ENCODE peak calls at places on chromosomes 5 and 9, in five cellular contexts. One of them, this sample, is unnamed.

GRCh38 chr5:14406554-14406849 is 175.1 kb upstream of the OTULINL start:
- DNase-seq in IMR-90: peak
- DNase-seq in mesenchymal stem cell: peak
- DNase-seq in neuronal stem cell: no peak
- DNase-seq in H9: no peak
- DNase-seq in this sample: no peak

GRCh38 chr9:32398207-32398606 is 13.8 kb downstream of the ACO1 start:
- DNase-seq in H9: no peak
- DNase-seq in IMR-90: peak
- DNase-seq in neuronal stem cell: no peak
- DNase-seq in mesenchymal stem cell: peak
- DNase-seq in this sample: no peak

GRCh38 chr5:124972703-124973102 is 226.3 kb upstream of the ZNF608 start:
- DNase-seq in neuronal stem cell: no peak
- DNase-seq in H9: peak
- DNase-seq in IMR-90: no peak
- DNase-seq in mesenchymal stem cell: no peak
- DNase-seq in this sample: peak

GRCh38 chr5:126044111-126044668 is 379.0 kb upstream of the GRAMD2B start:
- DNase-seq in neuronal stem cell: peak
- DNase-seq in mesenchymal stem cell: peak
- DNase-seq in IMR-90: peak
- DNase-seq in H9: no peak
- DNase-seq in this sample: peak

GRCh38 chr9:137051145-137051724 is 2.6 kb downstream of the ENTPD2 start:
- DNase-seq in H9: no peak
- DNase-seq in neuronal stem cell: no peak
- DNase-seq in IMR-90: no peak
- DNase-seq in mesenchymal stem cell: no peak
- DNase-seq in this sample: no peak

GRCh38 chr5:7876867-7877266 is 7.9 kb downstream of the MTRR start:
- DNase-seq in IMR-90: peak
- DNase-seq in H9: no peak
- DNase-seq in mesenchymal stem cell: peak
- DNase-seq in neuronal stem cell: no peak
- DNase-seq in this sample: no peak

GRCh38 chr5:72476721-72477120 is 30.5 kb downstream of the ZNF366 start:
- DNase-seq in neuronal stem cell: no peak
- DNase-seq in mesenchymal stem cell: no peak
- DNase-seq in H9: no peak
- DNase-seq in IMR-90: no peak
- DNase-seq in this sample: no peak

GRCh38 chr5:177378884-177379883 is 5.0 kb upstream of the SLC34A1 start:
- DNase-seq in IMR-90: peak
- DNase-seq in mesenchymal stem cell: peak
- DNase-seq in neuronal stem cell: no peak
- DNase-seq in H9: no peak
- DNase-seq in this sample: no peak

GRCh38 chr9:12680341-12680740 is 12.8 kb upstream of the TYRP1 start:
- DNase-seq in IMR-90: peak
- DNase-seq in H9: no peak
- DNase-seq in mesenchymal stem cell: no peak
- DNase-seq in neuronal stem cell: no peak
- DNase-seq in this sample: peak

GRCh38 chr5:171954721-171955120 is 51.7 kb downstream of the FBXW11 start:
- DNase-seq in H9: no peak
- DNase-seq in mesenchymal stem cell: peak
- DNase-seq in IMR-90: peak
- DNase-seq in neuronal stem cell: no peak
- DNase-seq in this sample: no peak

GRCh38 chr5:81361600-81361999 is 32.3 kb downstream of the ACOT12 start:
- DNase-seq in IMR-90: no peak
- DNase-seq in mesenchymal stem cell: no peak
- DNase-seq in neuronal stem cell: no peak
- DNase-seq in H9: no peak
- DNase-seq in this sample: no peak

GRCh38 chr5:16603295-16603694 is 13.5 kb downstream of the RETREG1 start:
- DNase-seq in mesenchymal stem cell: no peak
- DNase-seq in H9: no peak
- DNase-seq in IMR-90: no peak
- DNase-seq in neuronal stem cell: no peak
- DNase-seq in this sample: no peak

GRCh38 chr9:133589454-133590227 is 19.5 kb downstream of the FAM163B start:
- DNase-seq in H9: peak
- DNase-seq in IMR-90: no peak
- DNase-seq in neuronal stem cell: no peak
- DNase-seq in mesenchymal stem cell: no peak
- DNase-seq in this sample: peak

GRCh38 chr5:114858964-114859363 is 310.7 kb downstream of the TRIM36 start:
- DNase-seq in neuronal stem cell: no peak
- DNase-seq in H9: no peak
- DNase-seq in IMR-90: no peak
- DNase-seq in mesenchymal stem cell: no peak
- DNase-seq in this sample: no peak

GRCh38 chr9:69136185-69136584 is 37.9 kb upstream of the TJP2 start:
- DNase-seq in neuronal stem cell: no peak
- DNase-seq in mesenchymal stem cell: no peak
- DNase-seq in H9: no peak
- DNase-seq in IMR-90: no peak
- DNase-seq in this sample: no peak

GRCh38 chr5:62168882-62169281 is 137.1 kb upstream of the KIF2A start:
- DNase-seq in mesenchymal stem cell: no peak
- DNase-seq in neuronal stem cell: no peak
- DNase-seq in H9: no peak
- DNase-seq in IMR-90: no peak
- DNase-seq in this sample: no peak

GRCh38 chr5:139004374-139005307 is 129.5 kb upstream of the LRRTM2 start:
- DNase-seq in IMR-90: peak
- DNase-seq in neuronal stem cell: no peak
- DNase-seq in mesenchymal stem cell: no peak
- DNase-seq in H9: no peak
- DNase-seq in this sample: no peak

GRCh38 chr5:170263906-170264305 is 31.1 kb downstream of the C5orf58 start:
- DNase-seq in mesenchymal stem cell: no peak
- DNase-seq in H9: no peak
- DNase-seq in neuronal stem cell: no peak
- DNase-seq in IMR-90: no peak
- DNase-seq in this sample: no peak

GRCh38 chr9:18851069-18851468 is 181.9 kb downstream of the SAXO1 start:
- DNase-seq in IMR-90: no peak
- DNase-seq in H9: no peak
- DNase-seq in mesenchymal stem cell: no peak
- DNase-seq in neuronal stem cell: no peak
- DNase-seq in this sample: no peak

GRCh38 chr5:59039296-59040006 is 456.6 kb downstream of the RAB3C start:
- DNase-seq in H9: peak
- DNase-seq in mesenchymal stem cell: peak
- DNase-seq in IMR-90: peak
- DNase-seq in neuronal stem cell: peak
- DNase-seq in this sample: peak

GRCh38 chr9:79023134-79023577 is 548.6 kb upstream of the TLE4 start:
- DNase-seq in mesenchymal stem cell: peak
- DNase-seq in IMR-90: peak
- DNase-seq in H9: no peak
- DNase-seq in neuronal stem cell: no peak
- DNase-seq in this sample: peak

GRCh38 chr9:129109952-129110739 is 447 bp downstream of the CRAT start:
- DNase-seq in neuronal stem cell: peak
- DNase-seq in H9: no peak
- DNase-seq in IMR-90: peak
- DNase-seq in mesenchymal stem cell: peak
- DNase-seq in this sample: peak

GRCh38 chr9:129617167-129617566 is 3.7 kb downstream of the C9orf50 start:
- DNase-seq in IMR-90: peak
- DNase-seq in neuronal stem cell: no peak
- DNase-seq in H9: peak
- DNase-seq in mesenchymal stem cell: peak
- DNase-seq in this sample: peak

GRCh38 chr9:8879284-8879683 is 1079.7 kb upstream of the DMAC1 start:
- DNase-seq in IMR-90: no peak
- DNase-seq in H9: no peak
- DNase-seq in neuronal stem cell: no peak
- DNase-seq in mesenchymal stem cell: no peak
- DNase-seq in this sample: no peak

GRCh38 chr9:73816905-73817304 is 665.2 kb downstream of the ANXA1 start:
- DNase-seq in H9: no peak
- DNase-seq in IMR-90: no peak
- DNase-seq in mesenchymal stem cell: no peak
- DNase-seq in neuronal stem cell: no peak
- DNase-seq in this sample: no peak

GRCh38 chr9:76817489-76817888 is 53.3 kb downstream of the PCA3 start:
- DNase-seq in mesenchymal stem cell: peak
- DNase-seq in IMR-90: peak
- DNase-seq in neuronal stem cell: no peak
- DNase-seq in H9: no peak
- DNase-seq in this sample: no peak

GRCh38 chr9:34737677-34738260 is 27.8 kb upstream of the CCL21 start:
- DNase-seq in H9: no peak
- DNase-seq in neuronal stem cell: no peak
- DNase-seq in IMR-90: no peak
- DNase-seq in mesenchymal stem cell: peak
- DNase-seq in this sample: no peak

GRCh38 chr5:77778881-77779438 is 2.8 kb upstream of the TBCA start:
- DNase-seq in H9: no peak
- DNase-seq in mesenchymal stem cell: no peak
- DNase-seq in IMR-90: no peak
- DNase-seq in neuronal stem cell: no peak
- DNase-seq in this sample: peak

GRCh38 chr9:115730845-115731244 is 422.7 kb upstream of the PAPPA start:
- DNase-seq in mesenchymal stem cell: no peak
- DNase-seq in H9: no peak
- DNase-seq in neuronal stem cell: no peak
- DNase-seq in IMR-90: peak
- DNase-seq in this sample: no peak

GRCh38 chr5:140345919-140346347 is 470 bp downstream of the HBEGF start:
- DNase-seq in neuronal stem cell: no peak
- DNase-seq in mesenchymal stem cell: peak
- DNase-seq in H9: peak
- DNase-seq in IMR-90: peak
- DNase-seq in this sample: peak

GRCh38 chr5:61207884-61208283 is 45.6 kb upstream of the SMIM15 start:
- DNase-seq in neuronal stem cell: no peak
- DNase-seq in IMR-90: no peak
- DNase-seq in H9: no peak
- DNase-seq in mesenchymal stem cell: no peak
- DNase-seq in this sample: no peak

GRCh38 chr9:70566743-70567142 is 152.3 kb upstream of the KLF9 start:
- DNase-seq in IMR-90: no peak
- DNase-seq in H9: no peak
- DNase-seq in mesenchymal stem cell: no peak
- DNase-seq in neuronal stem cell: no peak
- DNase-seq in this sample: no peak

GRCh38 chr9:5869315-5870019 is 21.2 kb upstream of the MLANA start:
- DNase-seq in IMR-90: no peak
- DNase-seq in neuronal stem cell: no peak
- DNase-seq in mesenchymal stem cell: no peak
- DNase-seq in H9: peak
- DNase-seq in this sample: peak
- H3K4ac ChIP-seq in IMR-90: no peak
- H3K4ac ChIP-seq in neuronal stem cell: no peak
- H3K4ac ChIP-seq in mesenchymal stem cell: no peak
- H3K4ac ChIP-seq in H9: no peak
- H3K4ac ChIP-seq in this sample: no peak

GRCh38 chr5:154514331-154514730 is 36.3 kb upstream of the HAND1 start:
- DNase-seq in IMR-90: no peak
- DNase-seq in mesenchymal stem cell: no peak
- DNase-seq in neuronal stem cell: no peak
- DNase-seq in H9: no peak
- DNase-seq in this sample: no peak
- H4K8ac ChIP-seq in IMR-90: no peak
- H4K8ac ChIP-seq in mesenchymal stem cell: no peak
- H4K8ac ChIP-seq in neuronal stem cell: no peak
- H4K8ac ChIP-seq in H9: no peak
- H4K8ac ChIP-seq in this sample: no peak

DNA sequence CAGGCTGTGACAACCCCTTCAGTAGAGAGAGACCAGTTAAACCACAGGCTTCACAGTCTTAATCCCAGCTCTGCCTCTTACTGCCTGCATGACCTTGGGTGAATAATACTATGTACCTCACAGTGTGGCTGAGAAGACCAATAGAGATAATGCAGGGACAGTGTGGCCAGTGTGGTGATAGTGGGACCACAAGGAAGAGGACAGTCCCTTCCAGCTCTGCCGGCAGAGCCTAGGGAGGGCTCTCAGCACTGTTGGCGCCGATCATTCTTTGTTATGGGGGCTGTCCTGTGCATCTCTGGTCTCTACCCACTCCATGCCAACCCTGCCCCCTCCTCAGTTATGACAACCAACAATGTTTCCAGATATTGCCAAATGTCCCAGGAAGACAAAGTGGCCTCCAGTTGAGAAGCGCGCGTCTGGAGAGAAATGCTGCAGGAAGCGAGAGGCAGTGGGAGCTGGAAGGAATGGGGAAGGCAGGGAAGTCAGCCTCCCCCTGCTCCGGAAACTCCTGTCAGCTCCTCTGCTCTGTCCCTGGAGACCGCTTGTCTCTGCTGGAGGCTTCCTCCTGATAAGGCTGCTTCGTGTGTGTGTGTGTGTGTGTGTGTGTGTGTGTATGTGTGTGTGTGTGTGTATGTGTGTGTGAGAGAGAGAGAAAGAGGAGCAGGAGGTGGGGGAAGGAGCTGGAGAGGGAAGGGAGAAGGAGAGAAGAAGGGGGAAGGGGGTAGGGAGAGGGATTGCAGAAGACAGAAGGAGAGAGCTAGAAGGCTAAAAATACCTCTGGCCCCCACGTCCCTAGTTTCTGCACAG is 31.8 kb upstream of the FABP6 start:
- DNase-seq in neuronal stem cell: no peak
- DNase-seq in IMR-90: peak
- DNase-seq in H9: peak
- DNase-seq in mesenchymal stem cell: peak
- DNase-seq in this sample: peak
- H3K4ac ChIP-seq in neuronal stem cell: no peak
- H3K4ac ChIP-seq in IMR-90: peak
- H3K4ac ChIP-seq in H9: no peak
- H3K4ac ChIP-seq in mesenchymal stem cell: peak
- H3K4ac ChIP-seq in this sample: peak

DNA sequence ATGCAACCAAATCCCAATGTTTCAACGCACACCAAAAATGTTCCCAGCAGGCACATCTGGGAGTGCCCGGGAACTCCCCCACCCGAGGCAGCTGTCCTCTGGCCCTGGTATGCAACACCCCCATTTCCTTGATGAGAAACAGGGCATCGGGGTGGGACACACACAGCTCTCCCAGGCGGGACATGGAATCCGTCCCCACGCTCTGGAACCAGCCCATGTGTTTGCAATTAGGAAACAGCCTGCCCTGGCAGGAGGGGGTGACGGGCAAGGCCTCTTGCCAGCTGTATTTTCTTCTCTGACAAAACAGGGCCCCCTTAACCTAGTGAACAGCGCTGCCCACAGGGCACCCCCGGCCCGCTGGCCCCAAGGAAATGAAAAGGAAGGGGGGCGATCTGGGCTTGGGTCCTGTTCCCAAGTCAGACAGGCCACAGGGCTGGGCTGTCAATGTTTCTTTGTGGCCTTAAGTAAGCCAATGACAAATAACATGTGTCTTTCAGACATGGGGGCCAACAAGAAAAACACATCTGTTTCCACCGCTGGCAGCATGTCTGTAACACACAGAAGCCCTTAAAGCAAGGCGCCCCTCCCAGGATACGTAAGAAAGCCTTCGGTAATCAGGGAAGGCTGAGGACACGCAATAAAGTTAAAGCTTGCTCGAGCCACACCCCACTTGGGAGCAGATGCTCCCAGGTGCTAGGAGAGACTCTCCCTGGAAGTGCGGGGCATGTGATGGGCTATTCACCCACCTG is 125.3 kb downstream of the ROR2 start:
- DNase-seq in neuronal stem cell: no peak
- DNase-seq in H9: no peak
- DNase-seq in IMR-90: no peak
- DNase-seq in mesenchymal stem cell: peak
- DNase-seq in this sample: no peak
- H4K8ac ChIP-seq in neuronal stem cell: no peak
- H4K8ac ChIP-seq in H9: no peak
- H4K8ac ChIP-seq in IMR-90: no peak
- H4K8ac ChIP-seq in mesenchymal stem cell: peak
- H4K8ac ChIP-seq in this sample: no peak